ENCODE peak calls at places on chromosome 13, in four cellular contexts. U is right cardiac atrium, R is breast epithelium, K is substantia nigra. Y is an unnamed sample.

GRCh38 chr13:80379245-80379644 is 38.3 kb upstream of the SPRY2 start:
- DNase-seq in U (no peak), R (no peak), K (no peak), Y (no peak)

GRCh38 chr13:91216928-91217700 is 130.4 kb upstream of the MIR17HG start:
- DNase-seq in U (no peak), R (no peak), K (no peak), Y (no peak)

GRCh38 chr13:20814224-20814910 is 40.6 kb upstream of the EEF1AKMT1 start:
- DNase-seq in U (peak), R (peak), K (no peak), Y (peak)

GRCh38 chr13:26663801-26664200 is 96.8 kb downstream of the GPR12 start:
- DNase-seq in U (no peak), R (no peak), K (no peak), Y (no peak)

GRCh38 chr13:62919491-62919890 is 1503.8 kb upstream of the PCDH20 start:
- DNase-seq in U (peak), R (no peak), K (no peak), Y (no peak)

GRCh38 chr13:72505376-72505775 is 222.1 kb downstream of the MZT1 start:
- DNase-seq in U (no peak), R (no peak), K (no peak), Y (no peak)

GRCh38 chr13:50358221-50358620 is 343.0 kb downstream of the KCNRG start:
- DNase-seq in U (no peak), R (no peak), K (peak), Y (no peak)

GRCh38 chr13:33637978-33638743 is 179.8 kb upstream of the RFC3 start:
- DNase-seq in U (no peak), R (no peak), K (no peak), Y (no peak)

GRCh38 chr13:31227063-31227462 is 27.3 kb downstream of the B3GLCT start:
- DNase-seq in U (no peak), R (no peak), K (no peak), Y (no peak)

GRCh38 chr13:65653548-65654078 is 1576.5 kb downstream of the PCDH9 start:
- DNase-seq in U (no peak), R (no peak), K (no peak), Y (no peak)

GRCh38 chr13:25584975-25585374 is 213.2 kb downstream of the ATP8A2 start:
- DNase-seq in U (no peak), R (no peak), K (no peak), Y (no peak)

GRCh38 chr13:59746291-59746962 is 417.3 kb downstream of the DIAPH3 start:
- DNase-seq in U (no peak), R (no peak), K (no peak), Y (no peak)

GRCh38 chr13:97235549-97236206 is 13.5 kb downstream of the MBNL2 start:
- DNase-seq in U (peak), R (no peak), K (no peak), Y (no peak)

GRCh38 chr13:75635101-75635620 is 969 bp upstream of the LMO7 start:
- DNase-seq in U (peak), R (no peak), K (no peak), Y (peak)
- H3K27ac ChIP-seq in U (no peak), R (peak), K (no peak), Y (peak)

GRCh38 chr13:100234524-100235136 is 145.7 kb downstream of the PCCA start:
- DNase-seq in U (no peak), R (no peak), K (no peak), Y (no peak)

GRCh38 chr13:100240109-100240779 is 151.4 kb downstream of the PCCA start:
- DNase-seq in U (no peak), R (no peak), K (no peak), Y (no peak)

GRCh38 chr13:100234006-100234405 is 145.1 kb downstream of the PCCA start:
- DNase-seq in U (no peak), R (no peak), K (no peak), Y (no peak)

GRCh38 chr13:100230813-100231575 is 142.1 kb downstream of the PCCA start:
- DNase-seq in U (no peak), R (no peak), K (no peak), Y (no peak)

GRCh38 chr13:100235311-100235901 is 146.5 kb downstream of the PCCA start:
- DNase-seq in U (no peak), R (no peak), K (no peak), Y (no peak)
- H3K27ac ChIP-seq in U (no peak), R (no peak), K (no peak), Y (no peak)

GRCh38 chr13:109152941-109153340 is 523.5 kb downstream of the MYO16 start:
- DNase-seq in U (no peak), R (no peak), K (no peak), Y (no peak)
- H3K27ac ChIP-seq in U (no peak), R (no peak), K (no peak), Y (no peak)

GRCh38 chr13:77896536-77896935 is 22.1 kb downstream of the EDNRB start:
- DNase-seq in U (no peak), R (no peak), K (no peak), Y (peak)
- H3K27ac ChIP-seq in U (no peak), R (peak), K (no peak), Y (peak)

DNA sequence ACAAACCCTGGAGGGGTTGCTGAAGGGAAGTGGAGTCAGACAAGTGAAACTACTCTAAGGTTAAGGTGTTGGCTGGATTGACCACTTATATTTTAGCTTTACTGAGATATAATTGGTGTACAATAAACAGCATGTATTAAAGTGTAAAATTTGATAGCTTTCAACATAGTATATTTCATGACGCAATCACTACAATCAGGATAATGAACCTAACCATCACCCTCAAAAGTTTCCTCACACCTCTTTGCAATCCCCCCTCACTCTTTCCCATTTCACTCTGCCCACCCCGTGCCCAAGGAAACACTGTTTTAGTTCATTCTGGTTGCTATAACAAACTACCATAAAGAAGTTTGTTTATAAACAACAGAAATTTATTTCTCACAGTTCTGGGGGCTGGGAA is 508.0 kb downstream of the FGF9 start:
- DNase-seq in U (no peak), R (no peak), K (no peak), Y (no peak)
- H3K27ac ChIP-seq in U (no peak), R (no peak), K (no peak), Y (no peak)

DNA sequence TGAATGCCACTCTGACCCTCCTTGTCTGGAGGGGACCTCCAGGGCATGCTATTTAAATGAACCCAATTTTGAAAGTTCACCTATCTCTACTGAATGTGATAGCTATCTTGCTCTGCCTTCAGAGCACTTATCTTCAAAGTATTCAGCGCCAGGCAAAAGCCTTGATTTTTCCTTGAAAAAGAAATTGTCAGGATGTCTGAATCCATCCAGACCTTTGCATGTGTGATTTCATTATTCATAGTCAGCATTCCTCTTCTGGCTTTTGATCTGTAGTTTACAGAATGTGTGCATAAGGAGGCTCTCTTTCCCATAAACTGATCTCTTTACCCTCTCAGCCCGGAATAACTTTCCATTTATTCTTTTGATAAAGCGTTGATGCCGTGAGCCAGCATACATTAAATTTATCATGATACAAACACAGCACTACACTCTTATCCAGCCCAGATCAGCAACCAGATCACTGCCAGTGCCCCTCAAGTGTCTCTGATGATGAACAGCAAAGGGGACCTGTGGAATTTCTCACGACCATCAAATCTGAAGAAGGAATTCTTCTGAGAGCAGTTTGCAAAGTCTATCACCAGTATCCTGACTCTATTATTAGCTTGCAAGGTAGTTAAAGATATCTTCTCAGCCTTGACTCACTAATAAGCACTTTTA is 130.8 kb downstream of the DNAJC15 start:
- DNase-seq in U (no peak), R (no peak), K (no peak), Y (no peak)
- H3K27ac ChIP-seq in U (no peak), R (no peak), K (no peak), Y (no peak)

GRCh38 chr13:112983042-112983305 is 14.0 kb downstream of the MCF2L start:
- DNase-seq in U (no peak), R (no peak), K (no peak), Y (no peak)
- H3K27ac ChIP-seq in U (peak), R (no peak), K (peak), Y (no peak)

DNA sequence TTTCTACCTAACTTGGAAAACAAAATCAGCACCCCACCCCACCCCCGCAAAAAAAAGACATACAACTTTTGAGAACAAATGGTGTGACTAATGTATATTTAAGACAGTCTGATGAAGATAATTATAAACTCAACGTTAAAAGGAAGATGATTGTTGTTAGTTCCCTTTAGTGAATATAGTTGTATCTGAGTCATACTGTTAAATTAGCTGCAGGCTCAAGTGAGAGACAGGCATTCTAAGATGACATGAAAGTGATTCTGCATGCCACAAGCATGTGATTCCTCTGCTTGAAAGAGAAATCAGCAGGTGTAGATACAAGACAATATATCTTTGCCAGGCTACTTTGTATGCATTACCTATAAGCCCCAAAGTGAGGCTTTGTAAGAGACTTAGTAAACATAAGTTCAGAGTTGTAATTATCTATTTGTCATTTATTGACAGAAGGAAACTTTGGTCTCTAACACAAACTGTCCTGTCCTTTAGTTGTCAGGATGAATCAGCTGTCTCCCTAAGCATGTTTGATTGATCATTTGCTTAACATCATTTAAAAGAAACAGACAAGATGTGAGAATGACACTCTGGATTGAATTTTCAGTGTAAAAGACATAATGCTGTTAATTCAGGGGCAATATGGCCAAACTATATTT is 319.4 kb upstream of the HTR2A start:
- DNase-seq in U (no peak), R (no peak), K (no peak), Y (no peak)
- H3K27ac ChIP-seq in U (no peak), R (no peak), K (no peak), Y (no peak)

GRCh38 chr13:38530492-38530891 is 156.4 kb upstream of the FREM2 start:
- DNase-seq in U (no peak), R (no peak), K (no peak), Y (no peak)

DNA sequence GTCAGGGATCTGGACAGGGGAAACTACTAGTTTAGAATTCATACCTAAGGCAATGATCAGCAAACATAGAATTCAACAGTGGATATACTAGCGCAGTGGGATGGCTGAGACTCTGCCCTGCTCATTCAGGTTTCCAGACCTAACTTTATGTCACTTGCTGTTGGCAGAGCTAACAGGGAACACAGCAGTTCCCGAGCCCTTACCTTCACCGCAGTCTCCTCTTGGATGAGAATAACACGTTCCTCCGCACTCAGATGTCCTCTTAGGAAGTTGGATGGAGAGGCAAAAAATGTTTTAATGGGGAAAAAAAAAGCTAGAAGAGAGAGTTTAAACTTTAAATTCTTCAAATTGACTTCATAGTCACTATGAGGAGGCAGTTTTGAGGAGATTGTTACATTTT is 159.7 kb upstream of the FREM2 start:
- DNase-seq in U (no peak), R (no peak), K (no peak), Y (no peak)
- H3K27ac ChIP-seq in U (no peak), R (no peak), K (no peak), Y (no peak)